ENCODE peak calls at places on chromosome 13, in five cellular contexts. K is stimulated activated CD4-positive, alpha-beta T cell treated with anti-CD3 and anti-CD28 coated beads, TNF-alpha, amount 100 ng/mL, for 48 hours; F is AG09319; Z is occipital lobe; O is EL. H is an unnamed sample.

GRCh38 chr13:98523455-98524102 is 53.3 kb downstream of the STK24 start:
- DNase-seq in Z (no peak), O (no peak), F (no peak), K (no peak), H (no peak)

GRCh38 chr13:43572601-43573360 is 214.0 kb downstream of the ENOX1 start:
- DNase-seq in K (no peak), F (peak; percentile 18), O (peak; percentile 88), Z (no peak), H (peak; percentile 63)

GRCh38 chr13:37495046-37495445 is 103.5 kb downstream of the POSTN start:
- DNase-seq in O (peak; percentile 75), Z (no peak), F (no peak), K (no peak), H (peak; percentile 68)

GRCh38 chr13:91531646-91532045 is 133.2 kb downstream of the GPC5 start:
- DNase-seq in F (no peak), Z (no peak), K (no peak), O (no peak), H (no peak)

GRCh38 chr13:107035778-107036177 is 467.8 kb upstream of the ARGLU1 start:
- DNase-seq in Z (no peak), K (no peak), F (no peak), O (peak; percentile 47), H (no peak)

GRCh38 chr13:98274921-98275487 is 97.9 kb upstream of the RNF113B start:
- DNase-seq in K (no peak), Z (no peak), O (peak; percentile 19), F (no peak), H (no peak)

GRCh38 chr13:34779171-34779570 is 162.9 kb upstream of the NBEA start:
- DNase-seq in O (no peak), K (no peak), F (no peak), Z (no peak), H (no peak)

GRCh38 chr13:112970552-112971287 is 1.7 kb downstream of the MCF2L start:
- DNase-seq in F (no peak), Z (peak; percentile 50), O (peak; percentile 5), K (no peak), H (no peak)

GRCh38 chr13:51271008-51271407 is 48.8 kb downstream of the FAM124A start:
- DNase-seq in O (no peak), K (no peak), F (no peak), Z (peak; percentile 6), H (no peak)

GRCh38 chr13:113117335-113117872 is 5.2 kb upstream of the F10 start:
- DNase-seq in Z (no peak), F (no peak), O (peak; percentile 26), K (no peak), H (no peak)

GRCh38 chr13:50080856-50081105 is 65.5 kb downstream of the KCNRG start:
- DNase-seq in K (no peak), F (no peak), Z (no peak), O (peak; percentile 31), H (peak; percentile 6)

GRCh38 chr13:100506154-100506553 is 82.4 kb downstream of the GGACT start:
- DNase-seq in F (no peak), O (no peak), K (peak; percentile 37), Z (no peak), H (no peak)

GRCh38 chr13:41550239-41550638 is 92.9 kb downstream of the RGCC start:
- DNase-seq in Z (no peak), K (no peak), F (no peak), O (no peak), H (no peak)

GRCh38 chr13:41500501-41500900 is 43.2 kb downstream of the RGCC start:
- DNase-seq in Z (no peak), O (no peak), F (no peak), K (no peak), H (no peak)

GRCh38 chr13:68551701-68552522 is 1321.8 kb upstream of the PCDH9 start:
- DNase-seq in K (no peak), Z (no peak), F (no peak), O (no peak), H (no peak)

GRCh38 chr13:51328488-51328887 is 11.0 kb upstream of the SERPINE3 start:
- DNase-seq in O (no peak), Z (no peak), K (no peak), F (no peak), H (no peak)

GRCh38 chr13:51923983-51924539 is 62.3 kb downstream of the CCDC70 start:
- DNase-seq in Z (no peak), K (no peak), O (no peak), F (no peak), H (no peak)

GRCh38 chr13:99386495-99386894 is 79.3 kb upstream of the GPR183 start:
- DNase-seq in Z (no peak), F (no peak), O (no peak), K (no peak), H (no peak)